ENCODE peak calls at places on chromosomes 13 and 19, in nine cellular contexts. One of them, this sample, is unnamed.

GRCh38 chr19:6126335-6126974 is 9.0 kb upstream of the ACSBG2 start:
- DNase-seq in mucosa of descending colon: peak; percentile 8
- DNase-seq in IMR-90: peak; percentile 71
- DNase-seq in kidney: no peak
- DNase-seq in uterus: no peak
- DNase-seq in mesenchymal stem cell: peak; percentile 85
- DNase-seq in A673: peak; percentile 84
- DNase-seq in BE2C: peak; percentile 43
- DNase-seq in neuronal stem cell: no peak
- DNase-seq in this sample: peak; percentile 70

GRCh38 chr13:59823495-59823894 is 340.2 kb downstream of the DIAPH3 start:
- DNase-seq in mucosa of descending colon: no peak
- DNase-seq in IMR-90: peak; percentile 77
- DNase-seq in kidney: no peak
- DNase-seq in neuronal stem cell: no peak
- DNase-seq in mesenchymal stem cell: peak; percentile 42
- DNase-seq in BE2C: no peak
- DNase-seq in A673: peak; percentile 85
- DNase-seq in uterus: no peak
- DNase-seq in this sample: no peak

GRCh38 chr13:30063892-30064291 is 213.5 kb upstream of the UBL3 start:
- DNase-seq in A673: no peak
- DNase-seq in uterus: no peak
- DNase-seq in IMR-90: no peak
- DNase-seq in mucosa of descending colon: no peak
- DNase-seq in kidney: no peak
- DNase-seq in neuronal stem cell: no peak
- DNase-seq in BE2C: no peak
- DNase-seq in mesenchymal stem cell: no peak
- DNase-seq in this sample: no peak

GRCh38 chr19:15426485-15427349 is 7.9 kb upstream of the AKAP8L start:
- DNase-seq in mucosa of descending colon: no peak
- DNase-seq in mesenchymal stem cell: no peak
- DNase-seq in uterus: no peak
- DNase-seq in kidney: no peak
- DNase-seq in A673: peak; percentile 79
- DNase-seq in BE2C: no peak
- DNase-seq in IMR-90: no peak
- DNase-seq in neuronal stem cell: no peak
- DNase-seq in this sample: no peak

GRCh38 chr13:50107205-50107604 is 92.0 kb downstream of the KCNRG start:
- DNase-seq in kidney: no peak
- DNase-seq in mesenchymal stem cell: peak; percentile 12
- DNase-seq in IMR-90: peak; percentile 24
- DNase-seq in mucosa of descending colon: no peak
- DNase-seq in neuronal stem cell: no peak
- DNase-seq in BE2C: no peak
- DNase-seq in uterus: no peak
- DNase-seq in A673: no peak
- DNase-seq in this sample: no peak

GRCh38 chr19:3547301-3547731 is 8.3 kb downstream of the TEKTIP1 start:
- DNase-seq in mesenchymal stem cell: no peak
- DNase-seq in uterus: no peak
- DNase-seq in IMR-90: no peak
- DNase-seq in mucosa of descending colon: no peak
- DNase-seq in neuronal stem cell: no peak
- DNase-seq in BE2C: peak; percentile 60
- DNase-seq in kidney: no peak
- DNase-seq in A673: peak; percentile 44
- DNase-seq in this sample: no peak

GRCh38 chr19:33470686-33471085 is 50.9 kb downstream of the PEPD start:
- DNase-seq in mucosa of descending colon: no peak
- DNase-seq in IMR-90: no peak
- DNase-seq in neuronal stem cell: no peak
- DNase-seq in uterus: no peak
- DNase-seq in BE2C: no peak
- DNase-seq in kidney: no peak
- DNase-seq in A673: no peak
- DNase-seq in mesenchymal stem cell: no peak
- DNase-seq in this sample: no peak

GRCh38 chr13:77143325-77143907 is 116.5 kb upstream of the FBXL3 start:
- DNase-seq in neuronal stem cell: no peak
- DNase-seq in kidney: no peak
- DNase-seq in BE2C: no peak
- DNase-seq in uterus: no peak
- DNase-seq in mucosa of descending colon: no peak
- DNase-seq in A673: no peak
- DNase-seq in mesenchymal stem cell: peak; percentile 7
- DNase-seq in IMR-90: peak; percentile 52
- DNase-seq in this sample: no peak

GRCh38 chr13:57874530-57874929 is 243.0 kb downstream of the PCDH17 start:
- DNase-seq in neuronal stem cell: no peak
- DNase-seq in BE2C: no peak
- DNase-seq in A673: no peak
- DNase-seq in IMR-90: no peak
- DNase-seq in mesenchymal stem cell: no peak
- DNase-seq in kidney: no peak
- DNase-seq in uterus: no peak
- DNase-seq in mucosa of descending colon: no peak
- DNase-seq in this sample: no peak

GRCh38 chr19:33683881-33684549 is 62.3 kb downstream of the CHST8 start:
- DNase-seq in uterus: no peak
- DNase-seq in BE2C: no peak
- DNase-seq in A673: peak; percentile 60
- DNase-seq in mesenchymal stem cell: no peak
- DNase-seq in neuronal stem cell: peak; percentile 75
- DNase-seq in mucosa of descending colon: peak; percentile 13
- DNase-seq in kidney: peak; percentile 75
- DNase-seq in IMR-90: peak; percentile 18
- DNase-seq in this sample: no peak

GRCh38 chr19:35206379-35206778 is 22.2 kb downstream of the FAM187B start:
- DNase-seq in IMR-90: no peak
- DNase-seq in BE2C: no peak
- DNase-seq in neuronal stem cell: no peak
- DNase-seq in kidney: no peak
- DNase-seq in A673: no peak
- DNase-seq in uterus: no peak
- DNase-seq in mucosa of descending colon: peak; percentile 32
- DNase-seq in mesenchymal stem cell: no peak
- DNase-seq in this sample: peak; percentile 96

GRCh38 chr19:34644991-34645461 is 31.9 kb downstream of the SCGB2B2 start:
- DNase-seq in uterus: no peak
- DNase-seq in IMR-90: no peak
- DNase-seq in neuronal stem cell: no peak
- DNase-seq in A673: no peak
- DNase-seq in BE2C: peak; percentile 62
- DNase-seq in mesenchymal stem cell: no peak
- DNase-seq in mucosa of descending colon: no peak
- DNase-seq in kidney: no peak
- DNase-seq in this sample: no peak

GRCh38 chr13:36029171-36029570 is 102.0 kb downstream of the DCLK1 start:
- DNase-seq in kidney: no peak
- DNase-seq in mesenchymal stem cell: no peak
- DNase-seq in uterus: no peak
- DNase-seq in neuronal stem cell: no peak
- DNase-seq in IMR-90: peak; percentile 5
- DNase-seq in BE2C: no peak
- DNase-seq in mucosa of descending colon: no peak
- DNase-seq in A673: no peak
- DNase-seq in this sample: no peak

GRCh38 chr19:2982983-2983350 is 5.6 kb downstream of the TLE6 start:
- DNase-seq in mucosa of descending colon: peak; percentile 31
- DNase-seq in kidney: peak; percentile 96
- DNase-seq in A673: peak; percentile 91
- DNase-seq in IMR-90: peak; percentile 68
- DNase-seq in neuronal stem cell: no peak
- DNase-seq in BE2C: peak; percentile 99
- DNase-seq in uterus: peak; percentile 98
- DNase-seq in mesenchymal stem cell: peak; percentile 54
- DNase-seq in this sample: no peak

GRCh38 chr19:54207908-54208783 is 7.5 kb downstream of the RPS9 start:
- DNase-seq in mesenchymal stem cell: peak; percentile 84
- DNase-seq in IMR-90: peak; percentile 78
- DNase-seq in mucosa of descending colon: peak; percentile 61
- DNase-seq in BE2C: no peak
- DNase-seq in A673: no peak
- DNase-seq in neuronal stem cell: no peak
- DNase-seq in uterus: peak; percentile 54
- DNase-seq in kidney: peak; percentile 79
- DNase-seq in this sample: no peak

GRCh38 chr19:35613574-35613973 is 1.0 kb downstream of the HAUS5 start:
- DNase-seq in IMR-90: no peak
- DNase-seq in uterus: no peak
- DNase-seq in A673: no peak
- DNase-seq in kidney: no peak
- DNase-seq in neuronal stem cell: no peak
- DNase-seq in mesenchymal stem cell: no peak
- DNase-seq in mucosa of descending colon: no peak
- DNase-seq in BE2C: no peak
- DNase-seq in this sample: no peak

GRCh38 chr19:13842294-13843103 is 34.4 kb upstream of the NANOS3 start:
- DNase-seq in kidney: peak; percentile 97
- DNase-seq in A673: peak; percentile 76
- DNase-seq in mucosa of descending colon: peak; percentile 87
- DNase-seq in neuronal stem cell: no peak
- DNase-seq in mesenchymal stem cell: peak; percentile 87
- DNase-seq in uterus: peak; percentile 91
- DNase-seq in BE2C: peak; percentile 74
- DNase-seq in IMR-90: peak; percentile 65
- DNase-seq in this sample: peak; percentile 75

GRCh38 chr19:7504684-7505083 is 11.2 kb upstream of the ZNF358 start:
- DNase-seq in uterus: no peak
- DNase-seq in mucosa of descending colon: no peak
- DNase-seq in neuronal stem cell: no peak
- DNase-seq in kidney: no peak
- DNase-seq in mesenchymal stem cell: no peak
- DNase-seq in BE2C: no peak
- DNase-seq in A673: no peak
- DNase-seq in IMR-90: no peak
- DNase-seq in this sample: no peak

GRCh38 chr19:7497292-7497691 is 8.5 kb upstream of the PEX11G start:
- DNase-seq in BE2C: peak; percentile 23
- DNase-seq in mesenchymal stem cell: peak; percentile 46
- DNase-seq in A673: no peak
- DNase-seq in kidney: no peak
- DNase-seq in neuronal stem cell: no peak
- DNase-seq in IMR-90: no peak
- DNase-seq in mucosa of descending colon: no peak
- DNase-seq in uterus: no peak
- DNase-seq in this sample: no peak

GRCh38 chr19:7505288-7505681 is 10.6 kb upstream of the ZNF358 start:
- DNase-seq in IMR-90: no peak
- DNase-seq in mucosa of descending colon: peak; percentile 37
- DNase-seq in BE2C: no peak
- DNase-seq in A673: no peak
- DNase-seq in kidney: peak; percentile 60
- DNase-seq in neuronal stem cell: no peak
- DNase-seq in mesenchymal stem cell: no peak
- DNase-seq in uterus: no peak
- DNase-seq in this sample: no peak

GRCh38 chr19:7502552-7502951 is 13.4 kb upstream of the ZNF358 start:
- DNase-seq in BE2C: no peak
- DNase-seq in A673: no peak
- DNase-seq in uterus: no peak
- DNase-seq in IMR-90: no peak
- DNase-seq in kidney: no peak
- DNase-seq in mucosa of descending colon: no peak
- DNase-seq in mesenchymal stem cell: no peak
- DNase-seq in neuronal stem cell: no peak
- DNase-seq in this sample: no peak

GRCh38 chr19:7500811-7501450 is 12.1 kb upstream of the PEX11G start:
- DNase-seq in BE2C: peak; percentile 83
- DNase-seq in A673: peak; percentile 80
- DNase-seq in uterus: no peak
- DNase-seq in IMR-90: peak; percentile 46
- DNase-seq in kidney: peak; percentile 75
- DNase-seq in mucosa of descending colon: peak; percentile 82
- DNase-seq in mesenchymal stem cell: peak; percentile 45
- DNase-seq in neuronal stem cell: peak; percentile 75
- DNase-seq in this sample: no peak
- H3K4me3 ChIP-seq in BE2C: peak overlapping the region; percentile 39
- H3K4me3 ChIP-seq in A673: peak overlapping the region; percentile 40
- H3K4me3 ChIP-seq in uterus: no peak overlapping the region
- H3K4me3 ChIP-seq in IMR-90: peak overlapping the region; percentile 49
- H3K4me3 ChIP-seq in kidney: peak overlapping the region; percentile 47
- H3K4me3 ChIP-seq in mucosa of descending colon: no peak overlapping the region
- H3K4me3 ChIP-seq in mesenchymal stem cell: peak overlapping the region; percentile 66
- H3K4me3 ChIP-seq in neuronal stem cell: peak overlapping the region; percentile 46
- H3K4me3 ChIP-seq in this sample: no peak overlapping the region

GRCh38 chr19:57815247-57816075 is 748 bp upstream of the ZNF552 start:
- DNase-seq in BE2C: no peak
- DNase-seq in mesenchymal stem cell: no peak
- DNase-seq in IMR-90: no peak
- DNase-seq in uterus: no peak
- DNase-seq in kidney: no peak
- DNase-seq in A673: no peak
- DNase-seq in neuronal stem cell: no peak
- DNase-seq in mucosa of descending colon: no peak
- DNase-seq in this sample: no peak
- H3K4me3 ChIP-seq in BE2C: peak overlapping the region; percentile 96
- H3K4me3 ChIP-seq in mesenchymal stem cell: peak overlapping the region; percentile 99
- H3K4me3 ChIP-seq in IMR-90: no peak overlapping the region
- H3K4me3 ChIP-seq in uterus: peak overlapping the region; percentile 92
- H3K4me3 ChIP-seq in kidney: peak overlapping the region; percentile 98
- H3K4me3 ChIP-seq in A673: peak overlapping the region; percentile 95
- H3K4me3 ChIP-seq in neuronal stem cell: no peak overlapping the region
- H3K4me3 ChIP-seq in mucosa of descending colon: no peak overlapping the region
- H3K4me3 ChIP-seq in this sample: peak overlapping the region; percentile 90

GRCh38 chr19:55257461-55258411 is 1.1 kb downstream of the PPP6R1 start:
- DNase-seq in uterus: no peak
- DNase-seq in BE2C: no peak
- DNase-seq in IMR-90: peak; percentile 32
- DNase-seq in mucosa of descending colon: peak; percentile 34
- DNase-seq in neuronal stem cell: no peak
- DNase-seq in A673: no peak
- DNase-seq in kidney: peak; percentile 72
- DNase-seq in mesenchymal stem cell: peak; percentile 26
- DNase-seq in this sample: peak; percentile 28
- H3K4me3 ChIP-seq in uterus: peak overlapping the region; percentile 79
- H3K4me3 ChIP-seq in BE2C: peak overlapping the region; percentile 93
- H3K4me3 ChIP-seq in IMR-90: peak overlapping the region; percentile 68
- H3K4me3 ChIP-seq in mucosa of descending colon: peak overlapping the region; percentile 90
- H3K4me3 ChIP-seq in neuronal stem cell: peak overlapping the region; percentile 90
- H3K4me3 ChIP-seq in A673: peak overlapping the region; percentile 98
- H3K4me3 ChIP-seq in kidney: peak overlapping the region; percentile 79
- H3K4me3 ChIP-seq in mesenchymal stem cell: peak overlapping the region; percentile 91
- H3K4me3 ChIP-seq in this sample: peak overlapping the region; percentile 85

DNA sequence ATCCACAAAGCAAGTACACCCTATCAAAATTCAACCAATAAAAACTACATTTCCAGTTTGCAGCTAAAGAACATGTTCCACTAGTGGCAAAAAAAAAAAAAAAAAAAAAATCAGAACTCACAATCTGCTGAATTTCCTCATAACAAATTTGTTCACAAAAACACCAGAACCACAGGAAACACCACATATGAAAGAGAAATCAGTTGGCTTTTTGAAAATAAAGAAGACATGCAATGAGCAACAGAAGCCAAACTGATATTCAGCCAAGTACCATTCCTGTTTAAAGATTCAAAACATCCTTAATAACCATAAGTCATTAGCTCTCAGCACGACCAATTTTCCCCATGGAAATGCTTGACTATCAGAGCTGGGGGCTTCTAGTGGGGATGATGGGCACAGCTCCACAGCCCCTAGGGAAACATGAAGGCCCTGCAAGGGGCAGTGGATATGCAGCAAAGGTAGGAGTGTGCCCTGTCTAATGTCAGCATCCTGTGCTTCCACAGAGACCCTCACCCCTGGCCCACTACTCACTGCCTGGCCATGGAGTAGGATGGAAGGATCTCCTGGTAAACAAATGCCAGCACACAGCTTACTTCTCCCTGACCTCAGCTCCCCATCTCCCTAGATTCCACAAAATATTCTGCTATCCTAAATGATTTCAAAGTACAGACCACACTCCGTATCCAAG is 74.0 kb upstream of the DOCK9 start:
- DNase-seq in neuronal stem cell: no peak
- DNase-seq in kidney: no peak
- DNase-seq in IMR-90: no peak
- DNase-seq in uterus: no peak
- DNase-seq in BE2C: no peak
- DNase-seq in mesenchymal stem cell: no peak
- DNase-seq in mucosa of descending colon: no peak
- DNase-seq in A673: no peak
- DNase-seq in this sample: no peak
- H3K4me3 ChIP-seq in neuronal stem cell: no peak overlapping the region
- H3K4me3 ChIP-seq in kidney: no peak overlapping the region
- H3K4me3 ChIP-seq in IMR-90: no peak overlapping the region
- H3K4me3 ChIP-seq in uterus: no peak overlapping the region
- H3K4me3 ChIP-seq in BE2C: no peak overlapping the region
- H3K4me3 ChIP-seq in mesenchymal stem cell: no peak overlapping the region
- H3K4me3 ChIP-seq in mucosa of descending colon: no peak overlapping the region
- H3K4me3 ChIP-seq in A673: no peak overlapping the region
- H3K4me3 ChIP-seq in this sample: peak overlapping the region; percentile 73

This sample was measured in CD4-positive, CD25-positive, alpha-beta regulatory T cell.